ENCODE peak calls at places on chromosomes 12 and 14, in four cellular contexts. G is activated T-cell treated with anti-CD3 and anti-CD28 coated beads, Interleukin-2, amount 50 U/mL, for 4 hours; F is body of pancreas; S is nephron progenitor cell. V is an unnamed sample.
A peak's percentile ranks its signal among the peaks of the same experiment; 100 is the strongest.

GRCh38 chr14:58555647-58556046 is 82.1 kb upstream of the DACT1 start:
- DNase-seq in G (no peak), F (no peak), S (no peak), V (no peak)

GRCh38 chr12:112777387-112778025 is 14.0 kb upstream of the RPH3A start:
- DNase-seq in G (no peak), F (no peak), S (no peak), V (no peak)

GRCh38 chr14:54374117-54374884 is 22.5 kb upstream of the CDKN3 start:
- DNase-seq in G (no peak), F (no peak), S (no peak), V (no peak)

GRCh38 chr12:104748356-104748755 is 209.7 kb downstream of the SLC41A2 start:
- DNase-seq in G (no peak), F (no peak), S (no peak), V (no peak)

GRCh38 chr14:52391866-52392600 is 77.9 kb downstream of the PTGER2 start:
- DNase-seq in G (no peak), F (no peak), S (no peak), V (no peak)

GRCh38 chr12:728781-729180 is 23.6 kb upstream of the WNK1 start:
- DNase-seq in G (no peak), F (no peak), S (no peak), V (no peak)

GRCh38 chr12:4434299-4434698 is 11.3 kb downstream of the FGF6 start:
- DNase-seq in G (no peak), F (no peak), S (no peak), V (no peak)

GRCh38 chr12:57744194-57744776 is 554 bp upstream of the TSPAN31 start:
- DNase-seq in G (peak; percentile 66), F (peak; percentile 79), S (peak; percentile 72), V (peak; percentile 56)

GRCh38 chr14:69605761-69606160 is 5.6 kb upstream of the SUSD6 start:
- DNase-seq in G (no peak), F (no peak), S (no peak), V (no peak)

GRCh38 chr12:66065623-66066022 is 64.9 kb downstream of the LLPH start:
- DNase-seq in G (no peak), F (no peak), S (no peak), V (no peak)

GRCh38 chr14:30243805-30244204 is 315.2 kb upstream of the G2E3 start:
- DNase-seq in G (no peak), F (no peak), S (no peak), V (no peak)

GRCh38 chr12:71170456-71170855 is 12.7 kb upstream of the TSPAN8 start:
- DNase-seq in G (no peak), F (no peak), S (no peak), V (no peak)

GRCh38 chr12:71476513-71476912 is 36.9 kb downstream of the LGR5 start:
- DNase-seq in G (no peak), F (no peak), S (no peak), V (no peak)

GRCh38 chr12:52324068-52324444 is 2.9 kb upstream of the KRT83 start:
- DNase-seq in G (no peak), F (no peak), S (no peak), V (no peak)

GRCh38 chr12:30753233-30753632 is 1.5 kb downstream of the CAPRIN2 start:
- DNase-seq in G (peak; percentile 6), F (no peak), S (peak; percentile 28), V (no peak)

GRCh38 chr12:16347391-16348298 is at the start of gene MGST1:
- DNase-seq in G (no peak), F (peak; percentile 90), S (peak; percentile 77), V (peak; percentile 17)

GRCh38 chr12:6570264-6570887 is 2.3 kb upstream of the NOP2 start:
- DNase-seq in G (peak; percentile 18), F (peak; percentile 75), S (peak; percentile 65), V (no peak)

GRCh38 chr14:41607119-41607785 is 576 bp downstream of the LRFN5 start:
- DNase-seq in G (no peak), F (peak; percentile 6), S (peak; percentile 22), V (no peak)

GRCh38 chr12:15575797-15576560 is 213.2 kb downstream of the EPS8 start:
- DNase-seq in G (no peak), F (no peak), S (no peak), V (no peak)

GRCh38 chr12:54125950-54126695 is 62.7 kb downstream of the SMUG1 start:
- DNase-seq in G (no peak), F (peak; percentile 39), S (peak; percentile 53), V (no peak)

GRCh38 chr14:72443991-72444431 is 449.9 kb downstream of the DPF3 start:
- DNase-seq in G (peak; percentile 11), F (no peak), S (no peak), V (no peak)

GRCh38 chr14:38618514-38618913 is 362.6 kb upstream of the CLEC14A start:
- DNase-seq in G (no peak), F (no peak), S (no peak), V (no peak)

GRCh38 chr12:15928870-15929571 is 17.9 kb downstream of the DERA start:
- DNase-seq in G (no peak), F (peak; percentile 67), S (peak; percentile 25), V (no peak)

GRCh38 chr14:54901380-54902142 is 1.1 kb downstream of the GCH1 start:
- DNase-seq in G (no peak), F (peak; percentile 8), S (peak; percentile 13), V (no peak)

GRCh38 chr14:60648934-60649814 is at the start of gene SIX1:
- DNase-seq in G (no peak), F (peak; percentile 71), S (peak; percentile 85), V (no peak)

GRCh38 chr12:103806807-103807206 is 34.2 kb downstream of the NT5DC3 start:
- DNase-seq in G (no peak), F (no peak), S (no peak), V (no peak)

GRCh38 chr12:41460906-41461305 is 272.8 kb downstream of the PDZRN4 start:
- DNase-seq in G (no peak), F (no peak), S (no peak), V (no peak)

GRCh38 chr12:2447861-2448260 is 346.9 kb upstream of the FKBP4 start:
- DNase-seq in G (no peak), F (no peak), S (peak; percentile 40), V (no peak)

GRCh38 chr14:36726128-36726527 is 64.5 kb downstream of the PAX9 start:
- DNase-seq in G (no peak), F (no peak), S (no peak), V (no peak)

GRCh38 chr12:130143136-130143535 is 19.1 kb upstream of the FZD10 start:
- DNase-seq in G (no peak), F (no peak), S (no peak), V (no peak)

GRCh38 chr12:30880061-30880460 is 46.5 kb upstream of the TSPAN11 start:
- DNase-seq in G (no peak), F (no peak), S (peak; percentile 30), V (no peak)

GRCh38 chr14:101182476-101182875 is 279.0 kb upstream of the RTL1 start:
- DNase-seq in G (no peak), F (no peak), S (no peak), V (no peak)

GRCh38 chr14:83419420-83419819 is 1885.8 kb upstream of the SEL1L start:
- DNase-seq in G (no peak), F (peak; percentile 76), S (no peak), V (no peak)

GRCh38 chr14:75277796-75278421 is 719 bp upstream of the FOS start:
- DNase-seq in G (no peak), F (no peak), S (no peak), V (no peak)